ENCODE peak calls at places on chromosomes 16 and 17, in four cellular contexts. One of them, this sample, is unnamed.

GRCh38 chr17:73122953-73123605 is 30.6 kb upstream of the SLC39A11 start:
- DNase-seq in GM03348: no peak
- DNase-seq in amniotic stem cell: no peak
- DNase-seq in A172: no peak
- DNase-seq in this sample: no peak

GRCh38 chr17:72996791-72997190 is 95.7 kb downstream of the SLC39A11 start:
- DNase-seq in A172: no peak
- DNase-seq in amniotic stem cell: no peak
- DNase-seq in GM03348: no peak
- DNase-seq in this sample: no peak

GRCh38 chr17:8125947-8126305 is 2.0 kb upstream of the HES7 start:
- DNase-seq in GM03348: peak
- DNase-seq in amniotic stem cell: no peak
- DNase-seq in A172: peak
- DNase-seq in this sample: no peak

GRCh38 chr17:43540821-43541674 is 5.1 kb downstream of the ETV4 start:
- DNase-seq in amniotic stem cell: no peak
- DNase-seq in GM03348: no peak
- DNase-seq in A172: peak
- DNase-seq in this sample: peak

GRCh38 chr16:13193721-13194120 is 292.3 kb downstream of the SHISA9 start:
- DNase-seq in A172: no peak
- DNase-seq in GM03348: no peak
- DNase-seq in amniotic stem cell: no peak
- DNase-seq in this sample: no peak

GRCh38 chr16:81836279-81837054 is 57.4 kb downstream of the PLCG2 start:
- DNase-seq in amniotic stem cell: no peak
- DNase-seq in GM03348: no peak
- DNase-seq in A172: no peak
- DNase-seq in this sample: no peak

GRCh38 chr16:12113581-12114375 is 137.2 kb downstream of the SNX29 start:
- DNase-seq in GM03348: peak
- DNase-seq in amniotic stem cell: no peak
- DNase-seq in A172: no peak
- DNase-seq in this sample: peak

GRCh38 chr16:15961060-15961511 is 11.7 kb downstream of the ABCC1 start:
- DNase-seq in amniotic stem cell: no peak
- DNase-seq in GM03348: no peak
- DNase-seq in A172: no peak
- DNase-seq in this sample: no peak

GRCh38 chr17:81465912-81466311 is 46.7 kb downstream of the ACTG1 start:
- DNase-seq in GM03348: no peak
- DNase-seq in A172: no peak
- DNase-seq in amniotic stem cell: no peak
- DNase-seq in this sample: no peak

GRCh38 chr17:8621585-8621984 is 8.9 kb downstream of the MYH10 start:
- DNase-seq in A172: no peak
- DNase-seq in GM03348: peak
- DNase-seq in amniotic stem cell: no peak
- DNase-seq in this sample: peak

GRCh38 chr17:76926237-76926866 is 58.1 kb downstream of the MGAT5B start:
- DNase-seq in amniotic stem cell: no peak
- DNase-seq in GM03348: no peak
- DNase-seq in A172: no peak
- DNase-seq in this sample: no peak

GRCh38 chr17:81551458-81552243 is 502 bp downstream of the FAAP100 start:
- DNase-seq in A172: peak
- DNase-seq in amniotic stem cell: no peak
- DNase-seq in GM03348: peak
- DNase-seq in this sample: peak

GRCh38 chr17:61219460-61219859 is 180.2 kb upstream of the TBX2 start:
- DNase-seq in amniotic stem cell: no peak
- DNase-seq in A172: no peak
- DNase-seq in GM03348: peak
- DNase-seq in this sample: peak

GRCh38 chr16:53695070-53695469 is 8.6 kb downstream of the RPGRIP1L start:
- DNase-seq in A172: no peak
- DNase-seq in amniotic stem cell: peak
- DNase-seq in GM03348: peak
- DNase-seq in this sample: peak

GRCh38 chr17:79997004-79997673 is 38.5 kb downstream of the TBC1D16 start:
- DNase-seq in A172: no peak
- DNase-seq in GM03348: no peak
- DNase-seq in amniotic stem cell: no peak
- DNase-seq in this sample: peak

GRCh38 chr17:82237083-82237745 is 8.4 kb downstream of the SLC16A3 start:
- DNase-seq in A172: no peak
- DNase-seq in amniotic stem cell: no peak
- DNase-seq in GM03348: no peak
- DNase-seq in this sample: peak

GRCh38 chr17:76872221-76872873 is 4.1 kb downstream of the MGAT5B start:
- DNase-seq in GM03348: peak
- DNase-seq in amniotic stem cell: peak
- DNase-seq in A172: peak
- DNase-seq in this sample: peak

GRCh38 chr17:67488161-67488560 is 111.1 kb downstream of the PITPNC1 start:
- DNase-seq in A172: no peak
- DNase-seq in amniotic stem cell: no peak
- DNase-seq in GM03348: peak
- DNase-seq in this sample: no peak

GRCh38 chr17:6666077-6666521 is 14.5 kb downstream of the C17orf100 start:
- DNase-seq in amniotic stem cell: peak
- DNase-seq in GM03348: peak
- DNase-seq in A172: peak
- DNase-seq in this sample: peak

This sample was measured in osteoblast.